ENCODE peak calls at places on chromosome 20, in seven cellular contexts. I, V, P, W, E, Q and F are unnamed samples.

GRCh38 chr20:40695214-40695613 is 6.2 kb upstream of the MAFB start:
- DNase-seq in I (no peak), V (no peak), P (no peak), W (no peak), E (no peak), Q (no peak), F (no peak)

GRCh38 chr20:25051386-25052155 is 6.4 kb downstream of the ACSS1 start:
- DNase-seq in I (no peak), V (no peak), P (no peak), W (peak; percentile 1), E (peak; percentile 36), Q (no peak), F (no peak)

GRCh38 chr20:10603971-10604864 is 69.6 kb downstream of the JAG1 start:
- DNase-seq in I (peak; percentile 90), V (no peak), P (peak; percentile 95), W (peak; percentile 19), E (peak; percentile 75), Q (no peak), F (peak; percentile 70)

GRCh38 chr20:31718952-31719643 is 3.6 kb downstream of the BCL2L1 start:
- DNase-seq in I (peak; percentile 95), V (no peak), P (no peak), W (no peak), E (no peak), Q (no peak), F (no peak)

GRCh38 chr20:45886590-45887345 is 654 bp downstream of the SPATA25 start:
- DNase-seq in I (no peak), V (no peak), P (no peak), W (no peak), E (no peak), Q (no peak), F (no peak)

GRCh38 chr20:52083627-52084232 is 107.8 kb downstream of the ZFP64 start:
- DNase-seq in I (peak; percentile 61), V (no peak), P (peak; percentile 74), W (peak; percentile 77), E (no peak), Q (peak; percentile 46), F (peak; percentile 9)

GRCh38 chr20:34017610-34018009 is 23.9 kb downstream of the RALY start:
- DNase-seq in I (peak; percentile 95), V (no peak), P (peak; percentile 94), W (no peak), E (no peak), Q (peak; percentile 39), F (no peak)

GRCh38 chr20:47013606-47014005 is 119.0 kb downstream of the EYA2 start:
- DNase-seq in I (no peak), V (peak; percentile 9), P (no peak), W (no peak), E (no peak), Q (no peak), F (no peak)

GRCh38 chr20:45069261-45069660 is 31.7 kb downstream of the KCNS1 start:
- DNase-seq in I (no peak), V (no peak), P (no peak), W (no peak), E (no peak), Q (no peak), F (no peak)

GRCh38 chr20:59569305-59569704 is 35.0 kb upstream of the PHACTR3 start:
- DNase-seq in I (no peak), V (no peak), P (no peak), W (no peak), E (no peak), Q (no peak), F (no peak)

GRCh38 chr20:17868700-17869231 is 99.8 kb downstream of the SNX5 start:
- DNase-seq in I (no peak), V (no peak), P (no peak), W (no peak), E (no peak), Q (no peak), F (no peak)

GRCh38 chr20:64081620-64081964 is 1.7 kb downstream of the OPRL1 start:
- DNase-seq in I (no peak), V (no peak), P (no peak), W (no peak), E (no peak), Q (no peak), F (no peak)

GRCh38 chr20:7770578-7770977 is 169.7 kb downstream of the HAO1 start:
- DNase-seq in I (peak; percentile 50), V (no peak), P (peak; percentile 15), W (no peak), E (no peak), Q (no peak), F (peak; percentile 7)

GRCh38 chr20:19850190-19850533 is 92.1 kb downstream of the RIN2 start:
- DNase-seq in I (no peak), V (no peak), P (no peak), W (peak; percentile 32), E (no peak), Q (no peak), F (no peak)

GRCh38 chr20:44901972-44902371 is 7.9 kb upstream of the PABPC1L start:
- DNase-seq in I (peak; percentile 46), V (no peak), P (peak; percentile 67), W (no peak), E (no peak), Q (no peak), F (no peak)

GRCh38 chr20:2616634-2617033 is 35.8 kb upstream of the NOP56 start:
- DNase-seq in I (no peak), V (no peak), P (no peak), W (no peak), E (no peak), Q (no peak), F (no peak)

GRCh38 chr20:35515949-35516645 is 13.4 kb downstream of the C20orf173 start:
- DNase-seq in I (peak; percentile 88), V (no peak), P (peak; percentile 84), W (no peak), E (no peak), Q (peak; percentile 33), F (peak; percentile 66)

DNA sequence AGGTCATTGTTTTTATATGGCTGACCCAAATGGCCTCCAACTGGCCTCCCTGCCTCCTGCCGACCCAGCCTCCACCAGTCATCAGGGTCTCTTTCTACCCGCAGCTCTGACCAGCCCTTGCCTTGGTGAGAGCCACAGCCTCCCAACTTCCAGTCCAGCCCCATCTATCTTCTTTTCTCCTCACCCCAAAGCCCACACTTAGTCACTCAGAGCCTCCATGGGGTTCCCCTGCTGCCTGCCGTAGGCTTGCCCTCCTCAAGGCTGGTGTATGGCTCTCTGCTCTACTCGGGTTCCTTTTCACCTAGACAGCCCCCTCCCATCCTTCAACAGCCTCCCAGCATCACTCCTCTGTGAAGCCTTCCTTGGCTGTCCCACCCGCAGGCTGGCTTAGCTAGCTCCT is 18.2 kb downstream of the TCF15 start:
- DNase-seq in I (no peak), V (no peak), P (no peak), W (no peak), E (no peak), Q (no peak), F (no peak)
- TF ChIP-seq CTCF in I (no peak), V (no peak), P (no peak), W (no peak), E (no peak), Q (no peak), F (no peak)

GRCh38 chr20:62475819-62476073 is at the start of gene GATA5:
- DNase-seq in I (no peak), V (no peak), P (no peak), W (no peak), E (no peak), Q (no peak), F (no peak)
- H3K4me3 ChIP-seq in I (no peak within 1 kb of the TSS), V (peak within 1 kb of the TSS; percentile 46), P (no peak within 1 kb of the TSS), W (no peak within 1 kb of the TSS), E (peak within 1 kb of the TSS; percentile 51), Q (no peak within 1 kb of the TSS), F (no peak within 1 kb of the TSS)

GRCh38 chr20:4088766-4089165 is 73.4 kb upstream of the RNF24 start:
- DNase-seq in I (no peak), V (no peak), P (no peak), W (no peak), E (no peak), Q (no peak), F (no peak)

GRCh38 chr20:4090756-4091331 is 75.5 kb upstream of the RNF24 start:
- DNase-seq in I (no peak), V (no peak), P (peak; percentile 85), W (no peak), E (no peak), Q (no peak), F (peak; percentile 41)

GRCh38 chr20:4092136-4092479 is 76.8 kb upstream of the RNF24 start:
- DNase-seq in I (no peak), V (no peak), P (no peak), W (no peak), E (no peak), Q (no peak), F (no peak)

GRCh38 chr20:4087923-4088322 is 72.6 kb upstream of the RNF24 start:
- DNase-seq in I (peak; percentile 52), V (no peak), P (peak; percentile 60), W (no peak), E (no peak), Q (no peak), F (no peak)

GRCh38 chr20:4091332-4092135 is 76.2 kb upstream of the RNF24 start:
- DNase-seq in I (peak; percentile 39), V (peak; percentile 83), P (peak; percentile 92), W (peak; percentile 77), E (peak; percentile 72), Q (no peak), F (no peak)
- TF ChIP-seq CTCF in I (peak; percentile 81), V (peak; percentile 65), P (peak; percentile 82), W (peak; percentile 36), E (peak; percentile 52), Q (peak; percentile 73), F (peak; percentile 74)

GRCh38 chr20:6767166-6767535 is 335 bp upstream of the BMP2 start:
- DNase-seq in I (no peak), V (no peak), P (no peak), W (no peak), E (no peak), Q (no peak), F (no peak)

GRCh38 chr20:6765469-6766058 is 1.9 kb upstream of the BMP2 start:
- DNase-seq in I (peak; percentile 65), V (no peak), P (peak; percentile 70), W (peak; percentile 27), E (no peak), Q (no peak), F (peak; percentile 56)

GRCh38 chr20:6768228-6769185 is 1.0 kb downstream of the BMP2 start:
- DNase-seq in I (no peak), V (peak; percentile 72), P (no peak), W (peak; percentile 41), E (peak; percentile 57), Q (no peak), F (no peak)

GRCh38 chr20:6766433-6766832 is 1.1 kb upstream of the BMP2 start:
- DNase-seq in I (no peak), V (no peak), P (no peak), W (peak; percentile 40), E (no peak), Q (no peak), F (no peak)

DNA sequence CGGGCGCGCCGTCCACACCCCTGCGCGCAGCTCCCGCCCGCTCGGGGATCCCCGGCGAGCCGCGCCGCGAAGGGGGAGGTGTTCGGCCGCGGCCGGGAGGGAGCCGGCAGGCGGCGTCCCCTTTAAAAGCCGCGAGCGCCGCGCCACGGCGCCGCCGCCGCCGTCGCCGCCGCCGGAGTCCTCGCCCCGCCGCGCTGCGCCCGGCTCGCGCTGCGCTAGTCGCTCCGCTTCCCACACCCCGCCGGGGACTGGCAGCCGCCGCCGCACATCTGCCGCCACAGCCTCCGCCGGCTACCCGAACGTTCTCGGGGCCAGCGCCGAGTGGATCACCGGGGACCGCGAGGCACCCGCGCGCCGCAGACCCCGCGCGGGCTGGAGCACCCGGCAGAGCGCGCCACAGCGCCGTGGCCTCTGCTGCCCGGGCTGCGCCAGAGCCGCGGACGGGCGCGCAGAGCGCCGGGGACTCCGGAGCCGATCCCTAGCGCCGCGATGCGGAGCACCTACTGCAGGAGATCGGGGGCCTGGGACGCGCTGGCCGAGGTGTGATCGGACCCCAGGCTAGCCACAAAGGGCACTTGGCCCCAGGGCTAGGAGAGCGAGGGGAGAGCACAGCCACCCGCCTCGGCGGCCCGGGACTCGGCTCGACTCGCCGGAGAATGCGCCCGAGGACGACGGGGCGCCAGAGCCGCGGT is at the start of gene BMP2:
- DNase-seq in I (no peak), V (peak; percentile 82), P (peak; percentile 31), W (peak; percentile 61), E (peak; percentile 74), Q (no peak), F (no peak)
- H3K4me3 ChIP-seq in I (peak within 1 kb of the TSS; percentile 93), V (peak within 1 kb of the TSS; percentile 64), P (peak within 1 kb of the TSS; percentile 44), W (peak within 1 kb of the TSS; percentile 84), E (peak within 1 kb of the TSS; percentile 77), Q (peak within 1 kb of the TSS; percentile 54), F (peak within 1 kb of the TSS; percentile 88)